ENCODE peak calls at places on chromosomes 16 and 17, in nine cellular contexts. T is neural crest cell, H is GM12891, J is activated T-cell treated with anti-CD3 and anti-CD28 coated beads for 4 hours, X is pancreas, W is NCI-H1105, K is fibroblast of the conjunctiva, R is testis, G is EL. Y is an unnamed sample.

GRCh38 chr17:57004944-57005579 is 27.1 kb downstream of the SCPEP1 start:
- DNase-seq in T (no peak), H (peak), J (no peak), X (no peak), W (no peak), K (no peak), R (no peak), G (no peak), Y (peak)

GRCh38 chr17:9802701-9803100 is 11.3 kb upstream of the DHRS7C start:
- DNase-seq in T (no peak), H (no peak), J (no peak), X (no peak), W (no peak), K (no peak), R (no peak), G (peak), Y (no peak)

GRCh38 chr17:57121308-57122042 is 36.4 kb downstream of the AKAP1 start:
- DNase-seq in T (peak), H (no peak), J (no peak), X (no peak), W (no peak), K (peak), R (peak), G (peak), Y (peak)

GRCh38 chr16:49876716-49877129 is 20.8 kb upstream of the ZNF423 start:
- DNase-seq in T (peak), H (peak), J (no peak), X (peak), W (no peak), K (peak), R (peak), G (peak), Y (peak)

GRCh38 chr17:45129940-45130639 is 2.2 kb downstream of the PLCD3 start:
- DNase-seq in T (no peak), H (no peak), J (no peak), X (no peak), W (no peak), K (no peak), R (no peak), G (peak), Y (no peak)

GRCh38 chr17:64084086-64084939 is 45.6 kb downstream of the ERN1 start:
- DNase-seq in T (no peak), H (no peak), J (no peak), X (peak), W (no peak), K (no peak), R (no peak), G (peak), Y (peak)

GRCh38 chr17:73043686-73044581 is 48.6 kb downstream of the SLC39A11 start:
- DNase-seq in T (no peak), H (no peak), J (no peak), X (no peak), W (no peak), K (peak), R (no peak), G (peak), Y (no peak)

GRCh38 chr17:29590979-29591736 is 1.7 kb upstream of the GIT1 start:
- DNase-seq in T (peak), H (no peak), J (peak), X (peak), W (peak), K (no peak), R (peak), G (peak), Y (peak)

GRCh38 chr17:76707985-76708807 is 2.6 kb downstream of the MXRA7 start:
- DNase-seq in T (peak), H (no peak), J (no peak), X (no peak), W (no peak), K (no peak), R (peak), G (no peak), Y (peak)